ENCODE peak calls at places on chromosomes 16 and 17, in eight cellular contexts. W is activated T-cell treated with anti-CD3 and anti-CD28 coated beads, Interleukin-2, amount 50 U/mL, for 48 hours; M is activated gamma-delta T cell treated with anti-CD3 and anti-CD28 coated beads, Interleukin-2, amount 50 U/mL, for 16 hours; C is fibroblast of pulmonary artery; E is effector CD8-positive, alpha-beta T cell; S is IMR-90; I is fibroblast of lung; V is progenitor cell of endocrine pancreas. U is an unnamed sample.

GRCh38 chr16:26542198-26542597 is 524.5 kb upstream of the C16orf82 start:
- DNase-seq in E (no peak), W (no peak), V (no peak), I (no peak), M (no peak), C (no peak), S (no peak), U (no peak)

GRCh38 chr17:7348478-7349242 is 3.3 kb upstream of the KCTD11 start:
- DNase-seq in V (no peak), E (no peak), C (no peak), S (peak), I (peak), M (no peak), W (no peak), U (no peak)

GRCh38 chr17:59837362-59838195 is 55.2 kb downstream of the TUBD1 start:
- DNase-seq in S (peak), W (peak), M (peak), C (peak), V (peak), I (peak), E (peak), U (peak)

GRCh38 chr17:4920351-4921048 is 11.6 kb upstream of the GP1BA start:
- DNase-seq in V (no peak), S (peak), M (no peak), C (peak), I (no peak), W (no peak), E (no peak), U (no peak)

GRCh38 chr17:39080416-39081179 is 70.8 kb downstream of the PLXDC1 start:
- DNase-seq in W (no peak), C (peak), I (peak), S (peak), E (no peak), V (no peak), M (no peak), U (no peak)

GRCh38 chr16:30340621-30341020 is 14.5 kb downstream of the CD2BP2 start:
- DNase-seq in W (peak), I (no peak), E (no peak), V (no peak), C (no peak), S (no peak), M (no peak), U (no peak)

GRCh38 chr17:58110012-58110411 is 26.8 kb downstream of the DYNLL2 start:
- DNase-seq in V (no peak), M (no peak), E (no peak), S (no peak), I (no peak), W (no peak), C (no peak), U (no peak)

GRCh38 chr17:80036715-80037477 is 454 bp downstream of the CCDC40 start:
- DNase-seq in V (peak), C (peak), I (peak), M (no peak), W (peak), E (peak), S (no peak), U (peak)

GRCh38 chr16:79185681-79186080 is 414.9 kb downstream of the MAF start:
- DNase-seq in I (no peak), E (no peak), V (no peak), W (no peak), S (no peak), C (no peak), M (no peak), U (no peak)

GRCh38 chr16:24094660-24095059 is 161.5 kb upstream of the CACNG3 start:
- DNase-seq in M (no peak), E (no peak), I (no peak), V (no peak), C (no peak), S (no peak), W (no peak), U (no peak)

GRCh38 chr16:50821586-50821985 is 79.7 kb downstream of the CYLD start:
- DNase-seq in C (no peak), M (no peak), W (no peak), E (no peak), S (peak), V (no peak), I (no peak), U (no peak)

GRCh38 chr16:75402821-75403475 is 30.4 kb downstream of the CFDP1 start:
- DNase-seq in V (no peak), E (no peak), W (no peak), C (peak), S (peak), M (no peak), I (peak), U (peak)

GRCh38 chr16:50102046-50102756 is 36.4 kb downstream of the HEATR3 start:
- DNase-seq in V (no peak), E (no peak), M (no peak), C (peak), W (no peak), S (peak), I (peak), U (peak)

GRCh38 chr17:35892091-35892637 is 12.0 kb upstream of the CCL5 start:
- DNase-seq in E (no peak), V (no peak), W (peak), M (peak), I (peak), C (peak), S (peak), U (no peak)

GRCh38 chr17:67053438-67054000 is 9.2 kb downstream of the CACNG1 start:
- DNase-seq in E (no peak), V (no peak), W (no peak), S (no peak), M (no peak), C (no peak), I (no peak), U (no peak)

GRCh38 chr17:45768000-45768399 is 16.1 kb upstream of the CRHR1 start:
- DNase-seq in M (no peak), S (no peak), E (no peak), C (no peak), V (no peak), W (no peak), I (no peak), U (no peak)

GRCh38 chr17:77286641-77287431 is 146.1 kb downstream of the SEC14L1 start:
- DNase-seq in M (no peak), I (peak), E (no peak), V (no peak), W (no peak), C (peak), S (peak), U (peak)

GRCh38 chr17:74152591-74153455 is 50.7 kb upstream of the RPL38 start:
- DNase-seq in E (no peak), W (no peak), V (no peak), C (peak), M (no peak), S (no peak), I (no peak), U (no peak)